ENCODE peak calls at places on chromosomes 4 and X, in four cellular contexts. O is PC-9, L is iPS DF 6.9, I is hepatocyte. P is an unnamed sample.

GRCh38 chr4:21827575-21827974 is 121.0 kb downstream of the KCNIP4 start:
- DNase-seq in L (no peak), O (no peak), I (no peak), P (no peak)

GRCh38 chr4:144399927-144400326 is 246.0 kb upstream of the HHIP start:
- DNase-seq in I (peak; percentile 10), O (peak; percentile 46), L (no peak), P (peak; percentile 1)

GRCh38 chr4:94536049-94536448 is 84.3 kb downstream of the PDLIM5 start:
- DNase-seq in O (no peak), L (no peak), I (no peak), P (no peak)

GRCh38 chr4:2745981-2746806 is 9.9 kb downstream of the TNIP2 start:
- DNase-seq in I (peak; percentile 68), O (peak; percentile 80), L (no peak), P (peak; percentile 69)

GRCh38 chr4:3387943-3388348 is 53.8 kb upstream of the HGFAC start:
- DNase-seq in L (no peak), I (no peak), O (no peak), P (peak; percentile 49)

GRCh38 chrX:123859828-123860505 is at the start of gene XIAP:
- DNase-seq in O (peak; percentile 91), L (no peak), I (peak; percentile 89), P (peak; percentile 41)

GRCh38 chr4:139651282-139652194 is 14.1 kb upstream of the MGST2 start:
- DNase-seq in I (peak; percentile 89), L (no peak), O (peak; percentile 49), P (no peak)

GRCh38 chr4:185383451-185383850 is 12.3 kb downstream of the LRP2BP start:
- DNase-seq in L (no peak), O (peak; percentile 80), I (no peak), P (no peak)

GRCh38 chr4:83212041-83212851 is 72.4 kb downstream of the COQ2 start:
- DNase-seq in L (no peak), O (peak; percentile 76), I (peak; percentile 22), P (peak; percentile 62)

GRCh38 chr4:56149601-56150000 is 200.9 kb downstream of the CEP135 start:
- DNase-seq in O (no peak), L (no peak), I (no peak), P (no peak)

GRCh38 chr4:56656346-56656643 is 24.8 kb downstream of the HOPX start:
- DNase-seq in L (no peak), I (peak; percentile 19), O (no peak), P (no peak)

GRCh38 chrX:16213970-16214369 is 46.7 kb downstream of the MAGEB17 start:
- DNase-seq in I (no peak), O (no peak), L (no peak), P (no peak)

GRCh38 chrX:27918799-27919198 is 62.5 kb downstream of the DCAF8L1 start:
- DNase-seq in I (peak; percentile 25), L (no peak), O (no peak), P (no peak)

GRCh38 chr4:142565771-142566170 is 280.3 kb downstream of the INPP4B start:
- DNase-seq in L (no peak), O (no peak), I (no peak), P (no peak)

GRCh38 chr4:42653606-42654560 is 3.0 kb downstream of the ATP8A1 start:
- DNase-seq in L (no peak), O (no peak), I (no peak), P (no peak)

GRCh38 chr4:151117371-151117962 is 18.0 kb downstream of the RPS3A start:
- DNase-seq in O (peak; percentile 59), I (peak; percentile 82), L (peak; percentile 52), P (no peak)

GRCh38 chrX:143536176-143536575 is 18.9 kb upstream of the SPANXN3 start:
- DNase-seq in I (no peak), L (no peak), O (no peak), P (no peak)

GRCh38 chrX:130994671-130995070 is 63.5 kb upstream of the ARHGAP36 start:
- DNase-seq in O (no peak), I (peak; percentile 46), L (peak; percentile 1), P (no peak)

GRCh38 chr4:86924805-86925204 is 10.0 kb upstream of the AFF1 start:
- DNase-seq in O (peak; percentile 39), I (no peak), L (no peak), P (no peak)

GRCh38 chrX:68685722-68686683 is 38.5 kb downstream of the STARD8 start:
- DNase-seq in I (peak; percentile 47), O (no peak), L (no peak), P (no peak)

GRCh38 chr4:101010987-101011386 is 336.3 kb downstream of the PPP3CA start:
- DNase-seq in I (no peak), O (peak; percentile 37), L (no peak), P (no peak)

GRCh38 chrX:130799393-130799792 is 103.6 kb downstream of the ENOX2 start:
- DNase-seq in O (no peak), I (no peak), L (no peak), P (no peak)

GRCh38 chrX:48492293-48492910 is 16.4 kb upstream of the PORCN start:
- DNase-seq in O (no peak), I (no peak), L (no peak), P (no peak)

GRCh38 chrX:429266-429825 is 42.6 kb upstream of the PPP2R3B start:
- DNase-seq in L (no peak), O (no peak), I (no peak), P (no peak)

GRCh38 chr4:99028187-99028586 is 32.7 kb downstream of the METAP1 start:
- DNase-seq in O (no peak), I (no peak), L (no peak), P (no peak)

GRCh38 chr4:159103406-159104131 is 690 bp downstream of the RAPGEF2 start:
- DNase-seq in I (peak; percentile 73), O (no peak), L (no peak), P (no peak)

GRCh38 chr4:148061795-148062194 is 329.9 kb downstream of the ARHGAP10 start:
- DNase-seq in O (no peak), L (no peak), I (no peak), P (no peak)

GRCh38 chrX:43474321-43474720 is 181.8 kb upstream of the MAOA start:
- DNase-seq in O (peak; percentile 50), I (no peak), L (no peak), P (peak; percentile 13)

GRCh38 chrX:100812216-100813158 is 7.7 kb upstream of the CSTF2 start:
- DNase-seq in L (no peak), I (no peak), O (no peak), P (no peak)

GRCh38 chrX:118116308-118117068 is at the start of gene KLHL13:
- DNase-seq in L (no peak), I (peak; percentile 64), O (no peak), P (no peak)

GRCh38 chr4:3470244-3471097 is 7.4 kb downstream of the DOK7 start:
- DNase-seq in I (no peak), L (no peak), O (peak; percentile 47), P (no peak)

GRCh38 chr4:128821151-128821550 is 11.7 kb downstream of the JADE1 start:
- DNase-seq in O (no peak), L (no peak), I (no peak), P (no peak)
- H3K4me1 ChIP-seq in O (peaks cover 13% of the 10 kb centered on the region), L (peaks cover 3% of the 10 kb centered on the region), I (peaks cover 33% of the 10 kb centered on the region), P (peaks cover 24% of the 10 kb centered on the region)

GRCh38 chr4:85565761-85566480 is 91.0 kb downstream of the ARHGAP24 start:
- DNase-seq in O (no peak), L (no peak), I (no peak), P (no peak)
- H3K4me1 ChIP-seq in O (no peaks in the 10 kb centered on the region), L (no peaks in the 10 kb centered on the region), I (no peaks in the 10 kb centered on the region), P (peaks cover 8% of the 10 kb centered on the region)

GRCh38 chrX:40465735-40466551 is 114.8 kb upstream of the ATP6AP2 start:
- DNase-seq in O (no peak), I (no peak), L (no peak), P (no peak)

GRCh38 chrX:40471965-40472648 is 108.7 kb upstream of the ATP6AP2 start:
- DNase-seq in I (peak; percentile 87), L (no peak), O (no peak), P (no peak)

GRCh38 chrX:40470830-40471429 is 109.8 kb upstream of the ATP6AP2 start:
- DNase-seq in O (no peak), L (no peak), I (no peak), P (no peak)

GRCh38 chrX:40469316-40469715 is 111.5 kb upstream of the ATP6AP2 start:
- DNase-seq in L (no peak), I (no peak), O (no peak), P (no peak)

GRCh38 chrX:40468033-40468979 is 112.5 kb upstream of the ATP6AP2 start:
- DNase-seq in L (no peak), I (peak; percentile 56), O (peak; percentile 34), P (no peak)
- H3K4me1 ChIP-seq in L (peaks cover 1% of the 10 kb centered on the region), I (peaks cover 11% of the 10 kb centered on the region), O (no peaks in the 10 kb centered on the region), P (peaks cover 6% of the 10 kb centered on the region)

GRCh38 chr4:108003964-108004630 is 14.4 kb downstream of the HADH start:
- DNase-seq in L (no peak), I (no peak), O (no peak), P (no peak)
- H3K4me1 ChIP-seq in L (no peaks in the 10 kb centered on the region), I (no peaks in the 10 kb centered on the region), O (peaks cover 9% of the 10 kb centered on the region), P (no peaks in the 10 kb centered on the region)

DNA sequence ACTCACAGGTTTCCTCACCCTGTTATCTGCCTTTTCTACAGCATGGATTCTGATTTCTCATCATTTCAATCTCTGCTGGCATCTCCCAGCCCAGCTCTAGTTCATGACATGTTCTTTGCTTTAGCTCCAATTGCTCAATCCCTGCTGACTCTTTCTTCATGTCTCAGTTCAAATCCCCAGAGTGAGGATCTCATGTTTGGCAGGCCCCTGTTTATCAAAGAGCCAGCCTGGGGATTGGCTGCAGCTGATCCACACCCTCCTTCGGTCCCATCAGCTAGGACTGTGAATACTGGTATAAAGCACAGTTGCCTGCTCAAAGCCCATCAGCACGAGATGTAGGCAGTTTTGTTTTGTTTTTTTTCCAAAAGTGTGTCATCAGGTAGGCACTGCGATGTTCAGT is 14.4 kb upstream of the CC2D2A start:
- DNase-seq in O (no peak), I (peak; percentile 50), L (no peak), P (no peak)
- H3K4me1 ChIP-seq in O (peaks cover 12% of the 10 kb centered on the region), I (peaks cover 15% of the 10 kb centered on the region), L (no peaks in the 10 kb centered on the region), P (peaks cover 19% of the 10 kb centered on the region)

DNA sequence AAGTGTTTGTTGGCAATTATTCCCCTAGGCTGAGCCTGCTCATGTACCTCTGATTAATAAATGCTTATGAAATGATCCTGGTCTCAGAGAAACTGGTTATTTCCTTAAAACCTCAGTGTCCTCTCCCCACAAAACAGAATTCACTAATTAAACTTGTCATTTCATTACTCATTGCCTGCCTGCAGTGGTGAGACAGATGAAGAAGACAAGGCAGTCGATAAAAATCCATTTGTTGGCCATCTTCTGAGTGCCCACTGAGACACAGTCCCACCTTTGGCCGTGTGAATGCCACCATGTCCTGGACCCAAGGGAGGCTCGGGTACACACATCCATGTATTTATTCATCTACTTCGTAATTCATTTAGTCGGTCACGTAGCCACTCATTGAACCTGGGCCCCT is 3.4 kb downstream of the S100P start:
- DNase-seq in I (no peak), O (no peak), L (no peak), P (no peak)
- H3K4me1 ChIP-seq in I (peaks cover 36% of the 10 kb centered on the region), O (peaks cover 26% of the 10 kb centered on the region), L (peaks cover 2% of the 10 kb centered on the region), P (peaks cover 22% of the 10 kb centered on the region)

DNA sequence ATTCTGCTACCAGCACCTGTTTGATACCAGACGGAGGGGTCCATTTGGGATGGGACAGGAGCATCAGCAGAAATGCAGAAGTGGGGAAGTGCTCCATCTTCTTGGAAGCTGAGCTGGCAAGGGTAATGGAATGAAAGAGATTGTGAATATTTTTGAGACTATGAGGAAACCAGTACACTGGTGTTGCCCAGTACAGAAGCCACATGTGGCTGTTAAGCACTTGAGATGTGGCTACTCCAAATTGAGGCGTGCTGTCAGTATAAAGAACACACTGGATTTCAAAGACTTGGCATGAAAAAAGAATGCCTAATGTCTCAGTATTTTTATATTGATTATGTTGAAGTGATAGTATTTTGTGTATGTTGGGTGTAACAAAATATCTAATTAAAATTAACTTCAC is 153.4 kb downstream of the PTTG2 start:
- DNase-seq in I (no peak), L (no peak), O (no peak), P (no peak)
- H3K4me1 ChIP-seq in I (peaks cover 25% of the 10 kb centered on the region), L (peaks cover 2% of the 10 kb centered on the region), O (peaks cover 2% of the 10 kb centered on the region), P (no peaks in the 10 kb centered on the region)

GRCh38 chr4:8148785-8149435 is 9.7 kb downstream of the ABLIM2 start:
- DNase-seq in O (no peak), I (no peak), L (no peak), P (no peak)
- H3K4me1 ChIP-seq in O (no peaks in the 10 kb centered on the region), I (no peaks in the 10 kb centered on the region), L (peaks cover 5% of the 10 kb centered on the region), P (no peaks in the 10 kb centered on the region)

P was measured in keratinocyte.